ENCODE peak calls at places on chromosomes 4 and X, in four cellular contexts. T is mesenchymal stem cell, G is Karpas-422, K is PC-3. C is an unnamed sample.

GRCh38 chrX:150569155-150569477 is 695 bp downstream of the MTM1 start:
- DNase-seq in T (no peak), G (peak; percentile 84), K (peak; percentile 19), C (peak; percentile 33)

GRCh38 chrX:129556806-129557315 is 16.8 kb downstream of the OCRL start:
- DNase-seq in G (no peak), T (no peak), K (no peak), C (no peak)

GRCh38 chr4:67743194-67743593 is 11.0 kb downstream of the GNRHR start:
- DNase-seq in K (no peak), G (no peak), T (no peak), C (no peak)

GRCh38 chr4:184949020-184949419 is 69.3 kb upstream of the HELT start:
- DNase-seq in G (no peak), T (no peak), K (no peak), C (no peak)

GRCh38 chr4:108337923-108338322 is 169.2 kb upstream of the LEF1 start:
- DNase-seq in K (no peak), T (peak; percentile 76), G (no peak), C (no peak)

GRCh38 chr4:60173718-60174117 is 1026.4 kb upstream of the ADGRL3 start:
- DNase-seq in K (no peak), T (no peak), G (no peak), C (no peak)

GRCh38 chrX:68717196-68717595 is 69.7 kb downstream of the STARD8 start:
- DNase-seq in G (no peak), T (no peak), K (no peak), C (no peak)

GRCh38 chr4:66741081-66741480 is 804.2 kb downstream of the CENPC start:
- DNase-seq in K (peak; percentile 78), G (no peak), T (no peak), C (no peak)

GRCh38 chr4:21710212-21710843 is 238.2 kb downstream of the KCNIP4 start:
- DNase-seq in T (no peak), G (no peak), K (no peak), C (no peak)

DNA sequence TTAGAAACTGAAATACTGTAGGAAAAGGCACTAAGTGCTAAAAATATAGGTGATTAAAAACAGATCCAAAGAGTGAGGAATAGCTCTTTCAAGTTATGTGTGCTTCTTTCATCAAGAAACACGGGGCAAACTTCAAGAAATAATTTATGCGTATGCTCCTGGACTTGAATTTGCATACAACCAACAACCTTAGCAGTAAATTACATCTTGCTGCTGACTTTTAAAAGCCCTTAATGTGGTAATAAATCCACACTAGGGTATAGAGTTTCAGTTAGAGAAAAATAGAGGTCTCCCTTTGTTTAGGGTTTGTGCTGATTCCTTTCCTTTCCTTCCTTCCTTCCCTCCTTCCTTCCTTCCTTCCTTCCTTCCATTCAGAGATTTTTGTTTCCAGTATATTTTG is 94.5 kb upstream of the GC start:
- DNase-seq in G (no peak), T (no peak), K (no peak), C (no peak)
- H3K27ac ChIP-seq in G (no peak overlapping the region), T (no peak overlapping the region), K (no peak overlapping the region), C (no peak overlapping the region)

DNA sequence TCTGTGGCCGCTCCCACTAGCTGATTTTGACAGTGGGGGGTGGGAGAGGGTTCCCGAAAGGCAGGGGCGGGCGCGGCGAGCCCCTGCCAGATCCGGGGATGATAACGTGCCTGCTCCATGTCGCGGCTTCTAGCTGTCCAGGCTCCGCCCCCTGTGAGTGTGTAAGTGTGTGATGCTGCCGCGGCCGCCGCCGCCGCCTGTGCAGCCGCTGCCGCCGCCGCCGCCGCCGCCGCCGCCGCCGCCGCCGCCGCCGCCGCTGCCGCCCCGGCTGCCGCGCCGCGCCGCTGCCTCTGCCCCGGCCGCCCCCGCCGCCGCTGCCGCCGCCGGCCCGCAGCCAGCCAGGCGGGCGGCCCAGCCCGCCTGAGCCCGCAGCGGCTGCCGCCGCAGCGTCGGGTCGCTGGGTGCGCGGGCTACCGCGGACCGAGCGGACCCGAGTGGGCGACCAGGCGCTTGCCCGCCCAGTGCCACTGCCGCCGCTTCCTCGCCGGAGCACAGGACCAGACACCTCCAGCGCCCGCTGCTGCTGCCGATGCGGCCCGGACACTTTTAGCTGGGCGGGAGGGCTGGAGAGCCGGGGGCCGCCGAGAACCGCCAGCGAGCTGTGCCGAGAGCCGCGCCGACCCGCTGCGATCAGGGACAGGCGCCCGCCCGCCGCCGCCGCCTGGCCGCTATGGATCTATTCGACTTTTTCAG is at the start of gene AFF2:
- DNase-seq in T (peak; percentile 30), K (no peak), G (peak; percentile 87), C (peak; percentile 16)
- H3K4me1 ChIP-seq in T (peaks cover 7% of the 10 kb centered on the region), K (no peaks in the 10 kb centered on the region), G (peaks cover 67% of the 10 kb centered on the region), C (peaks cover 6% of the 10 kb centered on the region)

GRCh38 chr4:5051692-5052423 is 578 bp downstream of the STK32B start:
- DNase-seq in G (no peak), T (peak; percentile 53), K (no peak), C (no peak)
- H3K4me3 ChIP-seq in G (no peak overlapping the region), T (peak overlapping the region; percentile 92), K (peak overlapping the region; percentile 65), C (peak overlapping the region; percentile 48)

GRCh38 chrX:31245714-31246113 is 173.9 kb upstream of the FTHL17 start:
- DNase-seq in K (no peak), T (no peak), G (no peak), C (no peak)
- H3K27ac ChIP-seq in K (no peak overlapping the region), T (no peak overlapping the region), G (no peak overlapping the region), C (no peak overlapping the region)

GRCh38 chr4:3042226-3042625 is 32.1 kb downstream of the HTT-AS start:
- DNase-seq in G (no peak), K (no peak), T (no peak), C (no peak)

GRCh38 chr4:3037957-3038451 is 36.3 kb downstream of the HTT-AS start:
- DNase-seq in G (no peak), K (no peak), T (no peak), C (no peak)

GRCh38 chr4:3041192-3042142 is 32.9 kb downstream of the HTT-AS start:
- DNase-seq in G (peak; percentile 60), T (peak; percentile 75), K (peak; percentile 63), C (peak; percentile 15)

GRCh38 chr4:3039706-3040366 is 34.5 kb downstream of the HTT-AS start:
- DNase-seq in T (no peak), K (no peak), G (no peak), C (no peak)

DNA sequence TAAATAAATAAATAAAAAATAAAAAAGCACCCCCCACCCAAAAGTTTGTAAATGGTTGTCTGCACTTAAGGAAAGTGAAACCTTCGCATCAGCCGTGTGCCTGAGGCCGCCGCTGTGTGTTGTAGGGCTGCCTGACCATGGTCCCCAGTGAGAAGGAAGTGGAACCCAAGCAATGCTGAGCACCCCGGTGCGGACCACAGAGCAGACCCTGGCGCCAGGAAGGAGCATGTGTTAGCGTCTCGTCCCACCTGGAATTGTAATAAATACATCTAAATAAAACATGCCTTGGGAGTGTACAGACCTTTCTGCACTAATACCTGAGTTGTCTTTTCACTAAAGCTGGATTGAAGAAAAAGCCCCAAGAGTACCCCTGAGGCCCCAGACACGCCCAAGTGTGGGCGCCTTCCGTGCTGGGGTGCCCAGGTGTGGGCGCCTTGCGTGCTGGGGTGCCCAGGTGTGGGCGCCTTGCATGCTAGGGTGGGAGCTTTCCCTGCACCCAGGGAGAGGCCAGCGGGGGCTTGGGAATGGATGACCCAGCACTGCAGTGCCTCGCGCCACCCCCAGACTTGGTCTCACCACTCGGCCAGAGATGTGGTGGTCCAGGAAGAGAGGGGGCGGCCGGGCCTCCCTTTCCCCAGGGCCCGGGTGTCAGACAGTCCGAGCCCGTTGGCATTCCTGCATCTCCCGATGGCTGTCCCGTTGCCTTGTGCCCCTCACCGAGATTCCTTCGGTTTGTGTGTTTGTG is 33.7 kb downstream of the HTT-AS start:
- DNase-seq in T (no peak), G (no peak), K (no peak), C (no peak)
- H3K4me1 ChIP-seq in T (no peaks in the 10 kb centered on the region), G (peaks cover 27% of the 10 kb centered on the region), K (peaks cover 16% of the 10 kb centered on the region), C (peaks cover 42% of the 10 kb centered on the region)

GRCh38 chr4:10115271-10115656 is 1.3 kb downstream of the WDR1 start:
- DNase-seq in T (peak; percentile 65), K (peak; percentile 31), G (no peak), C (no peak)
- H3K4me3 ChIP-seq in T (peak overlapping the region; percentile 97), K (peak overlapping the region; percentile 80), G (peak overlapping the region; percentile 84), C (peak overlapping the region; percentile 59)

DNA sequence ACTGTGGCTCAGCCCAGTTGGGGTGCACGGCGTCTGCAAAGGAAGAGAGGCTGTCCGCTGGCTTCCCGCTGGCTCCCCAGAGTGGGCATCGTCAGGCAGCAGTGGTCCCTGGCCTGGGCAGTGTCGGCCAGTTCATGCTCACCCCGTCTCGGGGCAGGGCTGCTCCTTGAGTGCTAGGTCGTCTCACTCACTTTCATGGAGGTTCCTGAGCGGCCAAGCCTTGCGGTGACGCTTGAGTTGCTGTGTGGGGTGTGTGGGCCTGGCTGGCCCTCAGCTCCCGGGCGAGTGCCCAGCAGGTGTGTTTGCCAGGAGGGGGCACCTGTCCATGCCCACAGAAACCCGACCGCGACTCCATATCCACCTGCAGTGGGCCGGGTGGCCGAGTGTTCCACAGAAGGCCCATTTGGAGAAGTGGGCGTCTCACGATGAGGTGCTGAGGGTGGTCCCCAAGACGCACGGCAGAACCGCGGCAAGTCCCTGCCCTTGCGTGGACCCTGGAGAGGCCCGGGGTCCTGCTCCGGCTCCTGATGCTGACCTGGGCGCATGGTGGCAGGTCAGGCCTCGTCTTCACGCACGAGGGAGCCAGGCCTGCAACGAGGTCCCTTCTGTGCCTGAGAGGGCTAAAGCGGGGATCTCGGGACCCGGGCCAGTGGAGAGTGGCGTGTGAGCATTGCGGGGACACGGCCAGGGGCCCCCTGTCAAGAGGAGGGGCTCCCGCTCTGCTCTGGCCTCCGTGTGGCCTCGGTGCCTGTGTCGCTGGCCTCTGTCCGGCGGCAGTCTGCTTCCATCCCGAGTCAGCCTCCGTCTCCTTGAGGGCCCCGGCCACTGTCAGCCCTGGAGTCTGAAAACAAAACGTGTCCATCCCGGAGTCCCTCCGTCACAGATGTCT is 18.5 kb upstream of the UVSSA start:
- DNase-seq in K (no peak), G (no peak), T (no peak), C (no peak)
- H3K27ac ChIP-seq in K (no peak overlapping the region), G (no peak overlapping the region), T (no peak overlapping the region), C (no peak overlapping the region)

DNA sequence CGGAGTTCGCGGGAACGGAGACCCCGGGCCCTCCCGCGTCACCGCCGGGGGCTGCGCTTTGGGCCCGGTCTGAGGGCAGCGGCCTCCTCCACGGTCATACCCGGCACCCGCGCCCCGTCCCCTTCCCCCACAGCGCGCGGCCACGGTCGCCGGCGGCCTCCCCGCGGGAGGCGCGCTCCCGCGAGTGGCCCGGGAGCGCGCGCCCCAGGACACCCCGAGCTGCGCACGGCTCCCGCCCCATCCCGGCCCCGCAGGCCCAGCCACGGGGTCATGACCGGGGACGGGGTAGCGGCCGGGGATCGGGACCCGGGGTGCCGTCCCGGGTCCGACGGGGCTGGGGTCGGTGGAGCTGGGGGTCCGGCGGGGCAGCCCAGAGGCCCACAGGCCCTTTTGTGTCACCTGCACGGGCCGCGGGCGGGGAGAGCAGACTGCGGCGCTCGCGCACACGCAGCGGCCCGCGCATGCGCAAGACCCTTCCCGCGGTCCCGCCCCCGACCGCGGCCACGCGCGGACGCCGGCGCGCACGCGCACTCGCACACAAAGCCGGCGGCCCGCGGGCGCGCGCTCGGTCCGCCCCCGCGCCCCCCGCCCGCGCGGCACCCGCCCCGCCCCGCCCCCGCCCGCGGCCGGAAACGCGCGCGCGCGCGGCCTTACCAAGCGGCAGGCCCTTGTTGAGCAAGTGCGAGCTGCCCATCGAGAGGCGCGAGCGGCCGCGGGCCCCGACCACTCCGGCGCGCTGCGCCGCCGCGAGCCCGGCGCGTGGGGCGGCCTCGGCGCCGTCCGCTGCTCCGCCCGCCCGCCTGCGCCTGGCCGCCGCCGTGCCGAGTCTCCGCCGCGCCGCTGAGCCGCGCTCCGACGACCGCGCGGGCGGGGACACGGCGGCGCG is at the start of gene CTBP1:
- DNase-seq in T (peak; percentile 74), K (peak; percentile 78), G (peak; percentile 94), C (peak; percentile 78)
- H3K4me1 ChIP-seq in T (peaks cover 45% of the 10 kb centered on the region), K (peaks cover 22% of the 10 kb centered on the region), G (peaks cover 24% of the 10 kb centered on the region), C (peaks cover 72% of the 10 kb centered on the region)

DNA sequence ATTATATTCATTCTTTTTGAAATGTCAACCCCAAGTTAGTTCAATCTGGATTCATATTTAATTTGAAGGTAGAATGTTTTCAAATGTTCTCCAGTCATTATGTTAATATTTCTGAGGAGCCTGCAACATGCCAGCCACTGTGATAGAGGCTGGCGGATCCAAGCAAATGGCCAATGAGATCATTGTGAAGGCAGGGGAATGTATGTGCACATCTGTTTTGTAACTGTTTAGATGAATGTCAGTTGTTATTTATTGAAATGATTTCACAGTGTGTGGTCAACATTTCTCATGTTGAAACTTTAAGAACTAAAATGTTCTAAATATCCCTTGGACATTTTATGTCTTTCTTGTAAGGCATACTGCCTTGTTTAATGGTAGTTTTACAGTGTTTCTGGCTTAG is 1.6 kb downstream of the CXCL1 start:
- DNase-seq in T (peak; percentile 83), G (no peak), K (peak; percentile 38), C (no peak)
- H3K4me3 ChIP-seq in T (peak overlapping the region; percentile 80), G (no peak overlapping the region), K (peak overlapping the region; percentile 65), C (no peak overlapping the region)

C was measured in CD8-positive, alpha-beta T cell.